ENCODE peak calls at places on chromosomes 11 and 22, in ten cellular contexts. W is OCI-LY7; M is activated T-helper 1 cell treated with anti-CD3 and anti-CD28 coated beads, Interleukin-2, amount 50 U/mL, for 16 hours; S is stromal cell of bone marrow; P is stimulated activated CD8-positive, alpha-beta memory T cell treated with anti-CD3 and anti-CD28 coated beads, Interleukin-2, amount 100 ng/mL, for 1 hour; I is PC-3; O is occipital lobe; R is astrocyte of the cerebellum; Y is sigmoid colon; V is ovary. U is an unnamed sample.

GRCh38 chr11:119057000-119057769 is at the start of gene HYOU1:
- DNase-seq in R (peak), O (peak), M (peak), W (peak), P (peak), Y (peak), V (peak), S (peak), I (peak), U (peak)

GRCh38 chr11:1435820-1436467 is 46.2 kb downstream of the BRSK2 start:
- DNase-seq in R (no peak), Y (no peak), I (no peak), M (no peak), S (no peak), P (no peak), W (peak), V (no peak), O (no peak), U (peak)

GRCh38 chr11:76162336-76163288 is 43.7 kb downstream of the WNT11 start:
- DNase-seq in M (no peak), Y (no peak), W (no peak), O (no peak), I (no peak), V (no peak), R (no peak), P (no peak), S (no peak), U (no peak)

GRCh38 chr22:27669798-27670599 is 131.6 kb downstream of the MN1 start:
- DNase-seq in V (no peak), S (no peak), O (no peak), P (no peak), Y (no peak), M (no peak), I (peak), W (no peak), R (no peak), U (no peak)

GRCh38 chr22:22528780-22529179 is 8.7 kb upstream of the ZNF280A start:
- DNase-seq in I (no peak), R (no peak), W (no peak), Y (no peak), O (no peak), V (no peak), P (no peak), S (no peak), M (no peak), U (no peak)

GRCh38 chr11:93005239-93005638 is 35.8 kb downstream of the MTNR1B start:
- DNase-seq in P (no peak), O (no peak), Y (no peak), V (no peak), I (peak), W (no peak), R (no peak), M (no peak), S (no peak), U (no peak)

GRCh38 chr11:95641506-95641905 is 148.1 kb downstream of the FAM76B start:
- DNase-seq in S (no peak), R (no peak), V (peak), Y (no peak), M (no peak), W (no peak), O (no peak), P (no peak), I (no peak), U (no peak)

GRCh38 chr11:94809251-94809650 is 41.1 kb downstream of the AMOTL1 start:
- DNase-seq in P (no peak), W (no peak), Y (no peak), O (no peak), R (no peak), S (no peak), I (no peak), M (no peak), V (no peak), U (no peak)

GRCh38 chr11:70071996-70072395 is 6.1 kb upstream of the ANO1 start:
- DNase-seq in W (no peak), O (no peak), I (no peak), P (no peak), V (no peak), R (no peak), M (no peak), Y (peak), S (no peak), U (no peak)